ENCODE peak calls at places on chromosome 9, in nine cellular contexts. V is SK-N-SH, M is coronary artery, L is lower leg skin, X is AG04450, Z is brain microvascular endothelial cell, S is kidney, Q is tibial nerve, J is prostate gland. T is an unnamed sample.

GRCh38 chr9:88773627-88774244 is 217.5 kb upstream of the S1PR3 start:
- DNase-seq in V (no peak), M (no peak), L (no peak), X (no peak), Z (peak), S (no peak), Q (no peak), J (no peak), T (no peak)

GRCh38 chr9:126915281-126915816 is 767 bp downstream of the RALGPS1 start:
- DNase-seq in V (no peak), M (no peak), L (no peak), X (no peak), Z (no peak), S (peak), Q (no peak), J (peak), T (no peak)

GRCh38 chr9:133184971-133185370 is 21.3 kb upstream of the GBGT1 start:
- DNase-seq in V (peak), M (no peak), L (peak), X (peak), Z (peak), S (no peak), Q (no peak), J (peak), T (peak)

GRCh38 chr9:95024097-95024671 is 293.3 kb downstream of the FANCC start:
- DNase-seq in V (no peak), M (no peak), L (no peak), X (no peak), Z (no peak), S (peak), Q (no peak), J (no peak), T (no peak)

GRCh38 chr9:3467593-3468219 is 58.1 kb downstream of the RFX3 start:
- DNase-seq in V (peak), M (no peak), L (peak), X (peak), Z (peak), S (no peak), Q (no peak), J (peak), T (peak)

GRCh38 chr9:96505316-96505991 is 55.5 kb downstream of the HABP4 start:
- DNase-seq in V (no peak), M (no peak), L (no peak), X (no peak), Z (no peak), S (no peak), Q (peak), J (no peak), T (no peak)

GRCh38 chr9:94807556-94807955 is 81.1 kb downstream of the AOPEP start:
- DNase-seq in V (no peak), M (no peak), L (no peak), X (no peak), Z (no peak), S (no peak), Q (no peak), J (no peak), T (peak)

GRCh38 chr9:107952773-107953172 is 463.2 kb upstream of the KLF4 start:
- DNase-seq in V (no peak), M (no peak), L (no peak), X (no peak), Z (no peak), S (no peak), Q (no peak), J (no peak), T (peak)

GRCh38 chr9:133686642-133687575 is 50.7 kb downstream of the DBH start:
- DNase-seq in V (no peak), M (no peak), L (no peak), X (no peak), Z (no peak), S (peak), Q (no peak), J (no peak), T (no peak)

GRCh38 chr9:121308765-121309164 is 40.8 kb downstream of the GSN start:
- DNase-seq in V (no peak), M (no peak), L (no peak), X (no peak), Z (no peak), S (no peak), Q (no peak), J (no peak), T (no peak)

GRCh38 chr9:74770508-74771261 is 117.0 kb downstream of the TRPM6 start:
- DNase-seq in V (peak), M (no peak), L (no peak), X (no peak), Z (peak), S (no peak), Q (no peak), J (no peak), T (no peak)

GRCh38 chr9:122444366-122444765 is 33.4 kb downstream of the OR1J1 start:
- DNase-seq in V (no peak), M (no peak), L (no peak), X (peak), Z (peak), S (no peak), Q (no peak), J (no peak), T (no peak)

GRCh38 chr9:105539452-105539851 is 18.5 kb upstream of the FKTN start:
- DNase-seq in V (no peak), M (no peak), L (no peak), X (no peak), Z (no peak), S (no peak), Q (no peak), J (no peak), T (no peak)

GRCh38 chr9:109194157-109194556 is 27.1 kb upstream of the FRRS1L start:
- DNase-seq in V (no peak), M (no peak), L (no peak), X (peak), Z (peak), S (no peak), Q (no peak), J (no peak), T (no peak)

GRCh38 chr9:93656426-93657222 is 80.2 kb downstream of the PHF2 start:
- DNase-seq in V (no peak), M (peak), L (no peak), X (no peak), Z (no peak), S (peak), Q (peak), J (no peak), T (no peak)

GRCh38 chr9:88197781-88198345 is 59.6 kb upstream of the SPATA31C2 start:
- DNase-seq in V (peak), M (no peak), L (no peak), X (peak), Z (peak), S (no peak), Q (no peak), J (no peak), T (peak)

GRCh38 chr9:93574900-93575705 is 1.3 kb upstream of the PHF2 start:
- DNase-seq in V (peak), M (peak), L (no peak), X (no peak), Z (no peak), S (no peak), Q (no peak), J (no peak), T (no peak)

GRCh38 chr9:20441704-20442423 is 180.4 kb downstream of the MLLT3 start:
- DNase-seq in V (no peak), M (no peak), L (no peak), X (no peak), Z (no peak), S (no peak), Q (no peak), J (no peak), T (no peak)

GRCh38 chr9:98575379-98576346 is 133.1 kb downstream of the GABBR2 start:
- DNase-seq in V (no peak), M (no peak), L (no peak), X (peak), Z (peak), S (no peak), Q (no peak), J (no peak), T (peak)

GRCh38 chr9:33290247-33290993 is at the start of gene NFX1:
- DNase-seq in V (peak), M (peak), L (peak), X (peak), Z (peak), S (peak), Q (peak), J (peak), T (peak)

GRCh38 chr9:133132174-133132573 is 11.1 kb upstream of the RALGDS start:
- DNase-seq in V (no peak), M (no peak), L (no peak), X (no peak), Z (no peak), S (peak), Q (no peak), J (no peak), T (no peak)

GRCh38 chr9:118091221-118091620 is 387.0 kb downstream of the TLR4 start:
- DNase-seq in V (no peak), M (no peak), L (no peak), X (no peak), Z (no peak), S (no peak), Q (no peak), J (no peak), T (no peak)

GRCh38 chr9:72882117-72882775 is 70.6 kb downstream of the ALDH1A1 start:
- DNase-seq in V (no peak), M (no peak), L (peak), X (no peak), Z (no peak), S (no peak), Q (no peak), J (no peak), T (no peak)

GRCh38 chr9:95460627-95461164 is 56.1 kb downstream of the PTCH1 start:
- DNase-seq in V (peak), M (no peak), L (no peak), X (no peak), Z (no peak), S (no peak), Q (no peak), J (no peak), T (no peak)

GRCh38 chr9:105503873-105504272 is 54.1 kb upstream of the FKTN start:
- DNase-seq in V (no peak), M (no peak), L (no peak), X (no peak), Z (no peak), S (no peak), Q (no peak), J (no peak), T (no peak)

GRCh38 chr9:4375424-4376195 is 75.7 kb upstream of the GLIS3 start:
- DNase-seq in V (peak), M (no peak), L (no peak), X (peak), Z (peak), S (no peak), Q (no peak), J (peak), T (no peak)

GRCh38 chr9:104633976-104634520 is 16.0 kb upstream of the OR13C9 start:
- DNase-seq in V (no peak), M (no peak), L (no peak), X (no peak), Z (no peak), S (peak), Q (no peak), J (no peak), T (no peak)

GRCh38 chr9:127036437-127036836 is 86.0 kb downstream of the ANGPTL2 start:
- DNase-seq in V (no peak), M (no peak), L (no peak), X (no peak), Z (no peak), S (no peak), Q (no peak), J (no peak), T (no peak)

DNA sequence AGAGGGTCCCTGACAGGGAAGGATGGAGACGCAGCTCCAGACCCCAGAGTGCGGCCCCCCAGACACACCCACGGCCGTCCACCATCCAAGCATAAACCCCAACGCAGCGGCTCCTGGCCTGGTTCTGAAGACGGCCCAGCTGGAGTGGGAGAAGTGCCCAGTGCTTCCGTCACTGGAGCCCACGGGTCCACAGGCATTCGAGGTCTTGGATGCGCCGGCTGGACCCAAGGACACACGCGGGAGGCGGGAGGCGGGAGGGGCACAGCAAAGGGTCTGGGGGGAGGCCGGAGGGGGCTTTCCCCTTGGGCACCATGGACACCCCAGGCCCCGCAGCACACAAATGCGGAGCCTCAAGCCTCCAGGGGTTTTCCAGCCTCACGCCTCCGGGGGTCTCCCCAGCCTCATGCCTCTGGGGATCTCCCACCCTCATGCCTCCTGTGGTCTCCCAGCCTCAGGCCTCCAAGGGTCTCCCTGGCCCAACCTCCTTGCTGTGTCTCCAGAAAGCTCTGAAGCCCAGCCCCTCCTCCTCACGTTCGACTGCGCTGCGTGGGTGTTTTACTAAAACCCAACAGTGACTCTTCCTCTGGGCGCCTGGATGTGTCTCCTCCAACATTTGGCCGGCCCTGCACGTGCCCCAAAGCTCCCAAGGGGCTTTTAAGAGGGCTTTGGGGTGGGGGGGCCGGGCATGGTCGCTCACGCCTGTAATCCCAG is 15.2 kb downstream of the EXD3 start:
- DNase-seq in V (no peak), M (no peak), L (no peak), X (no peak), Z (no peak), S (peak), Q (peak), J (no peak), T (no peak)
- H3K4me3 ChIP-seq in V (no peak), M (peak), L (no peak), X (no peak), Z (no peak), S (no peak), Q (peak), J (peak), T (peak)

DNA sequence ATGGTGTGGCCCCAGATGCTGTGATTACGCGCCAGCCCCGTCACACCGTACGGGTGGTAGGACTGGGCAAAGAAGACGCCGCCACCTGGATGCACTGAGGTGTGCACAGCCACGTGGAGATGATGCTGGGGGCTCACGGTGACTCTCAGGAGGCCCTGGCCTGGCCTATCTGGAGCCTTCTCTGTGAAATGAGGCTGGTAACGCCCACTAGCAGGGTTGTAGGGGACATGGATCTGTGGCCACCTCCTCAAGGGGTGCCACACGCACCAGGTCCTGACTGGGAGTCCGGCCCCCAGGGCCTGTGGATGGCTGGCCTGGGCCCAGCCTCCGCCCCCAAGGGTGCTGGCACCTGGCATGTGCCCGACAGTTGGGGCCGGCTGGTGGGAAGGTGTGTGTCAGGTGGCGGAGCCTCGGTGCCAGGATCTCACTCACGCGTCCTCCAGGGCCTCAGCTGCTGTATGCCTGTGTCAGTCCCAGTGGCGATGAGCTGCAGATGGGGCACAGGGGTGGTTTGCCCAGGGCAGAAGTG is 32.4 kb downstream of the NEK6 start:
- DNase-seq in V (no peak), M (no peak), L (no peak), X (no peak), Z (no peak), S (no peak), Q (no peak), J (no peak), T (no peak)
- TF ChIP-seq CTCF in V (no peak), M (no peak), L (no peak), X (no peak), Z (no peak), S (no peak), Q (no peak), J (no peak), T (no peak)

GRCh38 chr9:124295097-124295794 is 37.5 kb downstream of the NEK6 start:
- DNase-seq in V (peak), M (no peak), L (no peak), X (no peak), Z (no peak), S (no peak), Q (no peak), J (no peak), T (no peak)

GRCh38 chr9:124293712-124294504 is 36.2 kb downstream of the NEK6 start:
- DNase-seq in V (no peak), M (no peak), L (no peak), X (no peak), Z (no peak), S (no peak), Q (no peak), J (no peak), T (no peak)

GRCh38 chr9:124292696-124293593 is 35.2 kb downstream of the NEK6 start:
- DNase-seq in V (no peak), M (no peak), L (no peak), X (no peak), Z (no peak), S (no peak), Q (no peak), J (no peak), T (no peak)

GRCh38 chr9:124290743-124291554 is 33.2 kb downstream of the NEK6 start:
- DNase-seq in V (no peak), M (no peak), L (no peak), X (no peak), Z (no peak), S (no peak), Q (no peak), J (no peak), T (no peak)

GRCh38 chr9:124291801-124292396 is 34.1 kb downstream of the NEK6 start:
- DNase-seq in V (no peak), M (no peak), L (no peak), X (no peak), Z (no peak), S (no peak), Q (no peak), J (no peak), T (no peak)
- H3K4me3 ChIP-seq in V (no peak), M (no peak), L (no peak), X (no peak), Z (no peak), S (no peak), Q (no peak), J (no peak), T (no peak)

GRCh38 chr9:1941989-1942388 is 73.2 kb upstream of the SMARCA2 start:
- DNase-seq in V (no peak), M (no peak), L (no peak), X (no peak), Z (no peak), S (no peak), Q (no peak), J (no peak), T (no peak)
- TF ChIP-seq CTCF in V (no peak), M (no peak), L (no peak), X (peak), Z (no peak), S (no peak), Q (peak), J (no peak), T (peak)

DNA sequence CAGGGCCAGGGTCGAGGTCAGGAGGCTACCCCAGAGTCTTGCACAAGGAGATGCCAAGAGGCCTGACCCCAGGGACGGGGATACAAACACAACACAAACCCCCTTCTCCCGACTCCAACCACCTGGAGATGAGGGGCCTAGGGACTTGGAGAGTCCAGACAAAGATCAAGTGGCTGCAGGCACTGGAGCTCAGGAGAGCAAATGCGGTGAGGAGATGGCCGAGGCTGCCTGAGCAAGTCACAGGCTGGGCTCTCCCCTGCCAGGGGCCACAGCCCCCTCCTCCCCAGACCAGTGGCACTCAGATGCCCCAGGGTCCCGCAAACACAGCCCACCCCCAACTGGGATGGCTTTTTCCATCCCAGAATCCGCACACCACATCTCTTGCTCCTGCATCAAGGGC is 15.8 kb downstream of the SH3GLB2 start:
- DNase-seq in V (no peak), M (no peak), L (no peak), X (no peak), Z (no peak), S (peak), Q (no peak), J (no peak), T (no peak)
- H3K4me3 ChIP-seq in V (no peak), M (no peak), L (no peak), X (no peak), Z (no peak), S (no peak), Q (no peak), J (no peak), T (no peak)

GRCh38 chr9:70578720-70579119 is 164.3 kb upstream of the KLF9 start:
- DNase-seq in V (no peak), M (no peak), L (no peak), X (no peak), Z (no peak), S (no peak), Q (no peak), J (no peak), T (no peak)
- TF ChIP-seq CTCF in V (no peak), M (no peak), L (no peak), X (no peak), Z (peak), S (no peak), Q (no peak), J (no peak), T (peak)

GRCh38 chr9:35816708-35817107 is 1.9 kb upstream of the HINT2 start:
- DNase-seq in V (peak), M (no peak), L (no peak), X (no peak), Z (no peak), S (no peak), Q (no peak), J (no peak), T (no peak)

GRCh38 chr9:35813434-35814105 is 1.3 kb downstream of the HINT2 start:
- DNase-seq in V (peak), M (no peak), L (no peak), X (no peak), Z (no peak), S (no peak), Q (no peak), J (no peak), T (no peak)

GRCh38 chr9:35812025-35812602 is at the start of gene SPAG8:
- DNase-seq in V (peak), M (peak), L (peak), X (peak), Z (peak), S (peak), Q (peak), J (peak), T (peak)

GRCh38 chr9:35814106-35814840 is 569 bp downstream of the HINT2 start:
- DNase-seq in V (peak), M (no peak), L (no peak), X (no peak), Z (no peak), S (peak), Q (peak), J (peak), T (no peak)

DNA sequence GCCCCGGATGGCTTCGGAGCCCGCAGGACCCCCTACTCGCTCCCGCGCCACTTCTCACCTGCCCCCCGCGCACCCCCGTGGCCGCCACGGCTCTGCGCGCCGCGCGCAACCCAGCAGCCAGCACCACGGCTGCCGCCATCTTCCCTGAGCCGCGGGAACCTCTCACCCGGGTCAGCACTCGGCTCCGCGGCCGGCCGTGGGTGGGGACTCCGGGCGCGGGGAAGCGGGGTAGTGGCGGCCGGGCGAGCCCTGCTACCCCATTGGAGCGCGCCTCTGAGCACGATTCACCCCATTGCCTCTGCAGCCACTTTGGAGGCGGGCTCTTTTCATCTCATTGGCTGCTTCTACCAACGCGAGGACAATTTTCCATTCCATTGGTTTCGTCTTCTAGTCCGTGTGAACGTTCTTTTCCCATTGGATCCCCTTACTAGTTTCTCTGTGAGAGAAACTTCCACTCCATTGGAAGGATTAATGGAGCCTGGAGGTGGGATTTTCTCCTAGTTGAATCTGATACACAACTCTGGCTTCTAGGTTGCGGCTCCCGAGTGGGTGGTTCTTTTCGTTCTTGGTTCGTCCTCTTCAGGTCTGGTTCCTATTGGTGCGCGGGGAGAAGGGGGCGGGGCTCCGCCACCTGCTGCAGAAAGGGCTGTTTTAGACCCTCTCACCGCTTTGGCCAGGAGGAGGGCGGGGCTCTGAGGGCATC is at the start of gene HINT2:
- DNase-seq in V (peak), M (peak), L (peak), X (peak), Z (peak), S (peak), Q (peak), J (peak), T (peak)
- H3K4me3 ChIP-seq in V (peak), M (peak), L (peak), X (peak), Z (peak), S (peak), Q (peak), J (peak), T (peak)

T was measured in epithelial cell of proximal tubule.